ENCODE peak calls at places on chromosomes 16 and 17, in six cellular contexts. R is transverse colon, A is tibial nerve, L is psoas muscle, V is esophagus muscularis mucosa, E is pancreas. N is an unnamed sample. For H3K4me1, the result is how much of the 10 kb centered on the place peaks cover.

GRCh38 chr17:38601539-38602351 is 4.0 kb downstream of the SRCIN1 start:
- DNase-seq in L (no peak), A (no peak), R (peak), V (no peak), E (no peak), N (peak)

GRCh38 chr16:87206646-87207451 is 110.3 kb downstream of the C16orf95 start:
- DNase-seq in V (no peak), R (no peak), L (no peak), E (no peak), A (no peak), N (no peak)

GRCh38 chr16:3655791-3656490 is 1.4 kb downstream of the DNASE1 start:
- DNase-seq in E (no peak), A (no peak), R (no peak), V (no peak), L (peak), N (peak)

GRCh38 chr16:81676571-81677374 is 102.3 kb upstream of the PLCG2 start:
- DNase-seq in E (no peak), V (no peak), R (no peak), L (no peak), A (no peak), N (no peak)

GRCh38 chr16:85094812-85095211 is 17.5 kb downstream of the CIBAR2 start:
- DNase-seq in V (no peak), A (no peak), L (no peak), E (no peak), R (no peak), N (no peak)

GRCh38 chr17:30074726-30075125 is 41.9 kb upstream of the NSRP1 start:
- DNase-seq in R (no peak), E (no peak), L (no peak), V (no peak), A (no peak), N (no peak)

GRCh38 chr17:1239210-1239609 is 31.0 kb upstream of the BHLHA9 start:
- DNase-seq in L (no peak), V (no peak), A (no peak), E (no peak), R (no peak), N (no peak)

GRCh38 chr17:56636276-56636675 is 42.8 kb downstream of the NOG start:
- DNase-seq in A (no peak), E (no peak), V (no peak), R (no peak), L (no peak), N (no peak)

GRCh38 chr17:73021771-73022170 is 70.7 kb downstream of the SLC39A11 start:
- DNase-seq in R (no peak), A (no peak), L (no peak), E (no peak), V (no peak), N (no peak)

GRCh38 chr16:29154100-29154499 is 169.2 kb downstream of the LAT start:
- DNase-seq in R (no peak), E (no peak), L (no peak), V (no peak), A (no peak), N (no peak)

GRCh38 chr16:29146266-29146665 is 161.4 kb downstream of the LAT start:
- DNase-seq in L (no peak), V (no peak), A (peak), E (peak), R (no peak), N (no peak)

GRCh38 chr16:29151317-29151716 is 166.5 kb downstream of the LAT start:
- DNase-seq in L (no peak), A (no peak), V (no peak), E (no peak), R (no peak), N (no peak)

GRCh38 chr16:29147710-29148425 is 163.0 kb downstream of the LAT start:
- DNase-seq in V (no peak), R (no peak), L (no peak), A (no peak), E (peak), N (no peak)

DNA sequence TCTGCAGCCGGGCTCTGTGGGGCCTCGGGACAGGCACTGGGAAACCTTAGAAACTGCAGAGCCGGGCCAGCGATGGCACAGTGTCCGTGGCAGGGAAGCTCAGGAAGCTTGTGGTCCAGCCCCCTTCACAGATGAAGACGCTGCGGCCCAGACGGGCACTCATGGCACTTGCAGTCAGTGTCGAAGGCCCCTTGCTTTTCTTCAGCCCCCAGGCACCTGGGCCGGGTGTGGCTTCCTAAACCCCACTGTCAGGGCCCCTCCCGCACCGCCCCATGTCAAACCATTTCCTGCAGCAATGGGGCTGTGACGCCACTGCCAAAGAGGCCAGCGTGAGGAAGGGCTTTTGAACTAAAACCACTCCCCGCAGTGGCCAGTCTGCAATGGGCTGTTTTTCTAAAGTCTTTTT is 164.0 kb downstream of the LAT start:
- DNase-seq in L (no peak), A (no peak), E (no peak), R (peak), V (no peak), N (peak)
- H3K4me3 ChIP-seq in L (no peak), A (no peak), E (no peak), R (no peak), V (no peak), N (no peak)

GRCh38 chr17:70107441-70107840 is 32.4 kb downstream of the KCNJ16 start:
- DNase-seq in E (no peak), R (no peak), A (no peak), L (no peak), V (no peak), N (no peak)
- H3K4me1 ChIP-seq in E (under half), R (under half), A (under half), L (under half), V (under half), N (under half)

GRCh38 chr16:15647615-15648014 is 2.4 kb upstream of the NDE1 start:
- DNase-seq in R (no peak), L (no peak), E (no peak), V (no peak), A (no peak), N (no peak)
- TF ChIP-seq CTCF in R (no peak), L (no peak), E (no peak), V (no peak), A (no peak), N (no peak)

DNA sequence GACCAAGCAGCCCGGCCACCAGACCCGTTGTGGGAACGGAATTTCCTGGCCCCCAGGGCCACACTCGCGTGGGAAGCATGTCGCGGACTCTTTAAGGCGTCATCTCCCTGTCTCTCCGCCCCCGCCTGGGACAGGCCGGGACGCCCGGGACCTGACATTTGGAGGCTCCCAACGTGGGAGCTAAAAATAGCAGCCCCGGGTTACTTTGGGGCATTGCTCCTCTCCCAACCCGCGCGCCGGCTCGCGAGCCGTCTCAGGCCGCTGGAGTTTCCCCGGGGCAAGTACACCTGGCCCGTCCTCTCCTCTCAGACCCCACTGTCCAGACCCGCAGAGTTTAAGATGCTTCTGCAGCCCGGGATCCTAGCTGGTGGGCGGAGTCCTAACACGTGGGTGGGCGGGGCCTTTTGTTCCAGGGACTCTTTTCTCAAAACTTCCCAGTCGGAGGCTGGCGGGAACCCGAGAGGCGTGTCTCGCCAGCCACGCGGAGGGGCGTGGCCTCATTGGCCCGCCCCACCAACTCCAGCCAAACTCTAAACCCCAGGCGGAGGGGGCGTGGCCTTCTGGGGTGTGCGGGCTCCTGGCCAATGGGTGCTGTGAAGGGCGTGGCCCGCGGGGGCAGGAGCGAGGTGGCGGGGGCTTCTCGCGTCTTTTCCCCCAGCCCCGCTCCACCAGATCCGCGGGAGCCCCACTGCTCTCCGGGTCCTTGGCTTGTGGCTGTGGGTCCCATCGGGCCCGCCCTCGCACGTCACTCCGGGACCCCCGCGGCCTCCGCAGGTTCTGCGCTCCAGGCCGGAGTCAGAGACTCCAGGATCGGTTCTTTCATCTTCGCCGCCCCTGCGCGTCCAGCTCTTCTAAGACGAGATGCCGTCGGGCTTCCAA is at the start of gene SLC2A4:
- DNase-seq in L (peak), E (peak), V (peak), A (peak), R (peak), N (peak)
- H3K4me3 ChIP-seq in L (peak), E (peak), V (peak), A (peak), R (peak), N (peak)

GRCh38 chr16:70638814-70639792 is 7.3 kb upstream of the IL34 start:
- DNase-seq in E (no peak), V (no peak), A (no peak), L (no peak), R (peak), N (no peak)

GRCh38 chr16:70630960-70631745 is 15.2 kb upstream of the IL34 start:
- DNase-seq in A (no peak), L (no peak), R (no peak), E (no peak), V (no peak), N (no peak)

GRCh38 chr16:70634861-70635260 is 11.5 kb upstream of the IL34 start:
- DNase-seq in E (no peak), R (no peak), A (no peak), V (no peak), L (no peak), N (no peak)

GRCh38 chr16:70632273-70632672 is 14.1 kb upstream of the IL34 start:
- DNase-seq in V (no peak), E (no peak), L (no peak), A (no peak), R (no peak), N (no peak)

DNA sequence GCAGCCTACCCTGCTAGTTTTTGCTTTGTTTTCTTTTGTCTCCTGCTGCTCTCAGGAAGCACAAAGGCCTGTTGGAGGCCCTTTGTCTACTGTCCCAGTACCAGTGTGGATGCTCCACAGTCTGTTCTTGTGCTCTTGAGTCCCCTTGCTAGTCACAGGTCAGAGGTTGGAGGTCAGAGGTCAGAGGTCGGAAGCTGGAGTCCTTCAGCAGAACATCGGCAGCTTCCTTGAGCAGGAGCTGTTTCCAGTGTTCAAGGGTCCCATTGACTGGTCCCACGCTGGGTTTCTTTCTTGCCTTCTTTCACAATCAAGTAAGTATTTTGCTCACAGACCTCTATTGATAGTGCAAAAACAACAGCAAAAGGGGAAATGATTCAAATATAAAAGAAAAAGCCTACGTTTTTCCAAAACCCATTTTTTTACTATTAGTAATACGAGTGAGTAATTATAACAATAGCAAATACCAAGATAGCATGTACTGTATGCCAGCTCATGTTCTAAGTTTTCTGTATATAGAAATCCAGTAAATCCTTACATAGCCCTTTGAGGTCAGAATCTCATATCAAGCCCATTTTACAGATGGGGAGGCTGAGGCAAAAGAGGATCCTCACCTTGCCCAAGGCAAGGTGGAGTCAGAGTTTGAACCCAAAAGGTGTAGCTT is 10.9 kb upstream of the IL34 start:
- DNase-seq in R (no peak), L (no peak), A (peak), V (no peak), E (no peak), N (no peak)
- H3K4me1 ChIP-seq in R (under half), L (under half), A (under half), V (under half), E (under half), N (under half)

DNA sequence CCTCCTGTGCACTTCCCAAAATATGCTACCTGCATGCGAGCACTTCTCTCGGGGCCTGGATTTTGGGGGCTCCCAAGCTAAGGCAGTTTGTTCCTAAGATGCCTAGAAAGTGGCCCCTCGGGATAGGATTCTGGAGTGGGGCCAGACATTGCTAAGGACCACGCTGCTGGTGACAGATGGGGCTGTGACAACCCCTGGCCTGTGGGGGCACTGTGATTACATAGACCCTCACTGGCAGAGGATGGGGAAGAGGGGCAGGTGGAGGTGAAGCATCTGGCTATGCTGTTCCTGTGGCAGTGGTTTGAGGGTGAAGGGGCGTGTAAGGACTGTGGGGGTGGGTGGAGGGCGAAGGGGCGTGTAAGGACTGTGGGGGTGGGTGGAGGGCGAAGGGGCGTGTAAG is 128.4 kb downstream of the ENGASE start:
- DNase-seq in V (no peak), A (no peak), R (no peak), E (no peak), L (no peak), N (no peak)
- TF ChIP-seq CTCF in V (no peak), A (no peak), R (no peak), E (no peak), L (no peak), N (no peak)

GRCh38 chr17:19457830-19458271 is 46.8 kb downstream of the RNF112 start:
- DNase-seq in A (no peak), E (no peak), V (no peak), L (no peak), R (no peak), N (no peak)
- H3K4me3 ChIP-seq in A (no peak), E (no peak), V (no peak), L (no peak), R (no peak), N (no peak)

GRCh38 chr16:66903544-66904427 is 14.9 kb downstream of the CDH16 start:
- DNase-seq in V (no peak), R (no peak), L (peak), E (no peak), A (no peak), N (no peak)

GRCh38 chr16:66904846-66905632 is 13.6 kb downstream of the CDH16 start:
- DNase-seq in A (no peak), V (no peak), E (no peak), R (no peak), L (no peak), N (no peak)

GRCh38 chr16:66902648-66903543 is 15.8 kb downstream of the CDH16 start:
- DNase-seq in R (no peak), E (no peak), L (peak), A (no peak), V (no peak), N (no peak)

GRCh38 chr16:66905633-66906539 is 12.8 kb downstream of the CDH16 start:
- DNase-seq in L (no peak), A (no peak), V (no peak), E (no peak), R (peak), N (peak)

DNA sequence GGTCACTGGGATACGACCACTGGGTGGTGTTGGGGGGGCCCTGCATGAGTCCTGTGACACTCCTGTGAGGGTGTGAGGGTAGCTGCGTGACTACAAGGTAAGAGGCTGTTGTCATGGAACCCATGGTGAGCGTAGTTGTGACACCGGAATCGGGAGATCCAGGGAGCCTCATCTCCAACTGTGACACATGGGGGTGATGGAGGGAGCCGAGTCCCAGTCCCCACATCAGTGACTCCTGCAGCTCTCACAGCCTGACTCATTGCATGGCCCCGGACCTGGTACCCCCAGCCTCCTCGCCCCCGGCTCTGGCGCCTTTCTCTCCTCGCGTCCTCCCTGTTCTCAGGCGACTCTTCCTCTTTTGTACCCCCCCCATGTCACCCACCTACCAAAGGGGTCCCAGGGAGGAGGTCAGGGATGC is 14.2 kb downstream of the CDH16 start:
- DNase-seq in E (no peak), R (no peak), A (no peak), V (no peak), L (peak), N (no peak)
- H3K4me1 ChIP-seq in E (under half), R (half or more), A (under half), V (half or more), L (under half), N (under half)

N was measured in colonic mucosa.